ENCODE peak calls at places on chromosomes 16 and 17, in six cellular contexts. J, H, R, M, V and I are unnamed samples.

GRCh38 chr17:79072544-79072943 is 2.1 kb upstream of the ENGASE start:
- DNase-seq in H (no peak), M (no peak), R (no peak), V (no peak), J (no peak), I (no peak)

GRCh38 chr16:9816644-9817043 is 365.6 kb downstream of the GRIN2A start:
- DNase-seq in H (no peak), V (no peak), M (no peak), J (no peak), R (no peak), I (no peak)

GRCh38 chr16:81224836-81225235 is 13.7 kb upstream of the BCO1 start:
- DNase-seq in H (no peak), J (no peak), V (no peak), R (no peak), M (no peak), I (no peak)

GRCh38 chr16:25419123-25419522 is 161.5 kb upstream of the ZKSCAN2 start:
- DNase-seq in M (no peak), J (no peak), R (no peak), V (no peak), H (no peak), I (no peak)

GRCh38 chr16:3007957-3008748 is 4.6 kb upstream of the CLDN9 start:
- DNase-seq in H (no peak), M (no peak), J (peak), R (no peak), V (no peak), I (peak)

GRCh38 chr16:85555549-85556455 is 57.3 kb upstream of the GSE1 start:
- DNase-seq in V (peak), M (peak), R (peak), H (peak), J (peak), I (peak)

GRCh38 chr17:61966201-61966600 is 38.4 kb upstream of the INTS2 start:
- DNase-seq in V (no peak), R (no peak), M (no peak), J (no peak), H (no peak), I (no peak)

GRCh38 chr16:66605177-66605999 is 884 bp downstream of the CMTM3 start:
- DNase-seq in H (peak), R (peak), V (peak), M (peak), J (peak), I (peak)

GRCh38 chr16:67702130-67702529 is 17.0 kb downstream of the GFOD2 start:
- DNase-seq in M (no peak), V (no peak), J (no peak), R (no peak), H (no peak), I (no peak)

GRCh38 chr16:86216591-86216990 is 293.7 kb upstream of the FOXF1 start:
- DNase-seq in M (no peak), R (no peak), V (no peak), H (no peak), J (no peak), I (no peak)

GRCh38 chr16:71585318-71585703 is 8.4 kb upstream of the TAT start:
- DNase-seq in V (no peak), H (no peak), J (no peak), R (no peak), M (no peak), I (no peak)
- H3K4me3 ChIP-seq in V (no peak), H (no peak), J (no peak), R (no peak), M (no peak), I (no peak)

DNA sequence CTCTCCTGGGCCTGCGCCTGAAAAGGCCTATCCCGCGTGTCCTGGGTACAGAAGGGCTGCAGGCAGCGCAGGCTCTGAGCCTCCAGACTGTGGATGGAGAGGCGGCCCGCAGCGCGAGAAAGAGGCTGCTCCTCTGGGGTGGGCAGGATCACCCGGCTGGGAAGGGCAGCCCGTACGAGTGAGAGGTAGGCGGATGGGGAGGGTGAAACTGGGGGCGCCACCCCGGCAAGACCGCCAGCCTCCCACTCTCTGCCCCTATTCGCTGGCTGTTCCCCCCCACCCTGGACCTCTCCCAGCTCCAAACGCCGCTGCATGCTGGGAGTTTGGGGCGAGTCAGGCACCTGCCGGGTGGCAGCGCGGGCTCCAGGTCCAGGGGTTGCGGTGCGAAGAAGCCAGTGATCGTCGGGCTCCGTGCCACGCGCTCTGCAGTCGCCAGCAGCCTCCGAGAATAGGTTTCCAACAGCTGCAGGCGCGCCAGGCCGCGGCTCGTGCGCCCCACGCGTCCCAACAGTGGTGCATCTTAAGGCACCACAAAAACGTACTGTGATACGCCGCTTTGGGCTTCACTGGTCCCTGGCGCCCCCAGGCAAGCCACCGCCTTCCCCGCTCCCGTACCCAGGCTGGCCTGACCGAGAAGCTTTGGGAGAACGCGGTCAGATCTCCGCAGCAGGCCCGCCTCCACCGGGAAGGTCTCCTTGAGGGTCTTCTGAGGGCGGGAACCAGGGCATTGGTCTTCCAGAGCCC is 1.1 kb downstream of the NOXO1 start:
- DNase-seq in M (no peak), V (no peak), H (no peak), R (no peak), J (no peak), I (no peak)
- H3K27ac ChIP-seq in M (no peak), V (no peak), H (no peak), R (no peak), J (no peak), I (peak)

GRCh38 chr16:11871193-11871592 is 19.9 kb upstream of the RSL1D1 start:
- DNase-seq in R (no peak), H (peak), M (no peak), J (no peak), V (no peak), I (peak)
- TF ChIP-seq CTCF in R (peak), H (no peak), M (no peak), J (no peak), V (no peak), I (no peak)

DNA sequence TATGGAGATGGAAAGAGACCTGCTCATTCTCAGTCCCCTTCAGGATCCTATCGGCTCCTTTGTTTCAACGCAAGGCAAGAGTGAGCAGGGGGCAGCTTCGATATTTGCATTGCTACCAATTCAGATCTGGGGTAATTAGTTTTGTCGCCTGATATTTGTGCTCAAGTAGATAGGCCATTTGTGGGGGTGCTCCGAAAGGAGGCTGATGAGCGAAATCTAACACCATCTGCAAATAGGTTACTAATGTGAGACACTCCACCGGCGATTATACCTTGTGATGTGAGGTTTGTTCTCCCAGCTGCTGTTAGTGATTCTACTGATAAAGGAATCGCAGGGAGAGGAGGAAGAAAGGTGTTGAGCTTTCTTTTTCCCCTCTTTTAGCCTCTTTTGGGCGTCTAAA is 31.5 kb downstream of the WSCD1 start:
- DNase-seq in H (no peak), M (no peak), R (no peak), V (no peak), J (no peak), I (no peak)
- H3K4me3 ChIP-seq in H (no peak), M (no peak), R (no peak), V (no peak), J (no peak), I (no peak)

DNA sequence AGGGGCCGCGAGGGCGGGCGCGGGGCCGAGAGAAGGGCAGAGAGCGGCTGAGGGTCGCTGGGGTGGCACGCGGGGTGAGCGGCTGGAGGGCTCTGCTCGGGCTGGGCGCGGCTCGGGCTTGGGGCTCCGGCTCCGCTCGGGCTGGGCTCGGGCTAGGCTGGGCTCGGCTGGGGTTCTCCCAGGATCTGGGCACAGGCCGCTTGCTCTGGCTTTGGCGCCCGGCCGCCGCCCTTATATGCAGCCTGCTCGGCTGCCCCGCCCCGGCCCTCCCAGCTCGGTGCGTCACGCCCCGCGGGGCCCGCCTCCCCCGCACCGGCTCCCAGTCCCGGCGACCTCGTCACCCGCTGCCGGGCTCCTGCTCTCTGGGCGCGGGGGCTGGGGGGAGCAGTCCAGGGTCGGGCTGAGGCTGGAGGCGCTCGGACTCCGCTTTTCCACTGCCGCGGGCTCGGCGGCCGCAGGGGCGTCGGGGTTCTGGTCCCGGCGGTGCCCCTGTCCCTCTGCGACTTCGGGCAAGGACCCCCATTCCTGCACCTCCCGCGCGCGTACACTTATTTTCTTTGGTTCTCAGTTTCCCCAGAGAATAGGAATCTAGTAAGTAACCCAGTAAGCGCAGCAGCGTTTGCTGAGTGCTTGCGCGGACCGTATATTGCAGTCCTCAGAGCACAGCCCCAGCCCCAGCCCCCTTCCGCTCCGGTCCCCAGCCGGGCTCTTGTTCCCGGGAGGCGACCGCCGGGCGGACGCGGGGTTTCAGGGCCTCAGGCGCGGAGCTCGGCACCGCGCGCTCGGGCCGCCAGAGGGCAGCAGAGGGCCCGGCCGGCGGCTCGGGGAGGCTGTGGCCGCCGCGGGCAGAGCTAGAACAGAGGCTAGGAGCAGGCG is at the start of gene RASD1:
- DNase-seq in R (peak), V (peak), H (peak), J (peak), M (peak), I (peak)
- H3K27ac ChIP-seq in R (peak), V (peak), H (peak), J (no peak), M (peak), I (peak)